ENCODE peak calls at places on chromosome 10, in four cellular contexts. G, X, A and M are unnamed samples.

GRCh38 chr10:133457100-133457841 is 3.5 kb downstream of the SCART1 start:
- DNase-seq in G (peak; percentile 95), A (no peak), X (no peak), M (no peak)

GRCh38 chr10:118407742-118408141 is 65.6 kb upstream of the FAM204A start:
- DNase-seq in X (no peak), G (no peak), A (no peak), M (no peak)

GRCh38 chr10:5442056-5442989 is 30.0 kb downstream of the NET1 start:
- DNase-seq in X (peak; percentile 66), A (peak; percentile 64), G (no peak), M (no peak)

GRCh38 chr10:114256822-114257221 is 17.8 kb downstream of the VWA2 start:
- DNase-seq in G (no peak), A (no peak), X (no peak), M (no peak)

GRCh38 chr10:6399241-6399701 is 180.8 kb downstream of the PRKCQ start:
- DNase-seq in G (no peak), A (peak; percentile 86), X (no peak), M (no peak)

GRCh38 chr10:47223236-47223635 is 76.8 kb upstream of the GDF10 start:
- DNase-seq in X (no peak), A (no peak), G (no peak), M (no peak)

GRCh38 chr10:43317422-43317821 is 50.6 kb upstream of the RASGEF1A start:
- DNase-seq in G (no peak), A (no peak), X (no peak), M (no peak)

GRCh38 chr10:30704016-30704600 is 74.6 kb upstream of the LYZL2 start:
- DNase-seq in G (no peak), X (no peak), A (no peak), M (no peak)

GRCh38 chr10:91924212-91925021 is 847 bp downstream of the BTAF1 start:
- DNase-seq in X (no peak), A (no peak), G (no peak), M (no peak)

GRCh38 chr10:124611738-124612137 is 132.4 kb downstream of the FAM53B start:
- DNase-seq in X (peak; percentile 26), G (no peak), A (no peak), M (no peak)

GRCh38 chr10:108039821-108040584 is 875.5 kb upstream of the SORCS1 start:
- DNase-seq in X (no peak), A (no peak), G (no peak), M (no peak)